ENCODE peak calls at places on chromosomes 2 and 18, in ten cellular contexts. B is IMR-90; Q is stimulated activated CD4-positive, alpha-beta T cell treated with anti-CD3 and anti-CD28 coated beads, Interleukin-1b, Interleukin-23, amount 100 ng/mL, for 24 hours; Y is RWPE1; F is fibroblast of mammary gland; W is neural progenitor cell; G is stimulated activated naive CD4-positive, alpha-beta T cell; P is heart left ventricle; Z is NCI-H2171 treated with DMSO at 0.1 percent for 48 hours; K is astrocyte. N is an unnamed sample.

GRCh38 chr2:148282201-148282600 is 261.3 kb downstream of the MBD5 start:
- DNase-seq in B (peak), Q (no peak), Y (no peak), F (peak), W (no peak), G (no peak), P (no peak), Z (no peak), K (peak), N (no peak)

GRCh38 chr2:143231257-143231650 is 102.0 kb downstream of the ARHGAP15 start:
- DNase-seq in B (no peak), Q (no peak), Y (no peak), F (no peak), W (no peak), G (no peak), P (no peak), Z (no peak), K (peak), N (no peak)

GRCh38 chr2:147551331-147551730 is 293.5 kb upstream of the ACVR2A start:
- DNase-seq in B (no peak), Q (no peak), Y (no peak), F (peak), W (no peak), G (no peak), P (no peak), Z (no peak), K (no peak), N (no peak)

GRCh38 chr2:9757430-9758287 is 85.6 kb upstream of the TAF1B start:
- DNase-seq in B (peak), Q (no peak), Y (no peak), F (no peak), W (peak), G (no peak), P (peak), Z (peak), K (peak), N (no peak)

GRCh38 chr2:218028562-218029348 is 26.0 kb upstream of the TNS1 start:
- DNase-seq in B (no peak), Q (no peak), Y (no peak), F (no peak), W (no peak), G (no peak), P (no peak), Z (no peak), K (no peak), N (no peak)

GRCh38 chr2:128732976-128733431 is 414.3 kb upstream of the HS6ST1 start:
- DNase-seq in B (peak), Q (no peak), Y (peak), F (peak), W (no peak), G (no peak), P (no peak), Z (peak), K (peak), N (no peak)

GRCh38 chr2:172438064-172438421 is 10.7 kb downstream of the ITGA6 start:
- DNase-seq in B (peak), Q (peak), Y (no peak), F (peak), W (no peak), G (no peak), P (no peak), Z (no peak), K (no peak), N (no peak)

GRCh38 chr2:200968162-200968561 is 4.7 kb upstream of the ORC2 start:
- DNase-seq in B (no peak), Q (no peak), Y (no peak), F (no peak), W (no peak), G (no peak), P (no peak), Z (no peak), K (no peak), N (no peak)

GRCh38 chr2:62724886-62725711 is 19.6 kb downstream of the EHBP1 start:
- DNase-seq in B (no peak), Q (no peak), Y (no peak), F (no peak), W (peak), G (no peak), P (peak), Z (no peak), K (no peak), N (peak)

GRCh38 chr18:59470627-59471121 is 111.6 kb upstream of the LMAN1 start:
- DNase-seq in B (no peak), Q (no peak), Y (no peak), F (no peak), W (no peak), G (no peak), P (peak), Z (no peak), K (no peak), N (no peak)

GRCh38 chr2:8333177-8333831 is 348.6 kb upstream of the ID2 start:
- DNase-seq in B (no peak), Q (no peak), Y (no peak), F (no peak), W (no peak), G (no peak), P (no peak), Z (no peak), K (no peak), N (no peak)

GRCh38 chr2:178542161-178542560 is 61.9 kb downstream of the PLEKHA3 start:
- DNase-seq in B (no peak), Q (no peak), Y (no peak), F (no peak), W (no peak), G (no peak), P (no peak), Z (no peak), K (no peak), N (no peak)

GRCh38 chr2:26558271-26559043 is 80.5 kb upstream of the OTOF start:
- DNase-seq in B (no peak), Q (no peak), Y (no peak), F (no peak), W (peak), G (no peak), P (no peak), Z (no peak), K (peak), N (no peak)

GRCh38 chr2:75246441-75247167 is 47.3 kb upstream of the TACR1 start:
- DNase-seq in B (peak), Q (no peak), Y (no peak), F (no peak), W (no peak), G (no peak), P (no peak), Z (no peak), K (peak), N (no peak)

GRCh38 chr2:39871291-39871761 is 92.3 kb upstream of the THUMPD2 start:
- DNase-seq in B (peak), Q (no peak), Y (peak), F (peak), W (peak), G (no peak), P (no peak), Z (peak), K (peak), N (no peak)

GRCh38 chr2:219273887-219274391 is 5.2 kb upstream of the DNAJB2 start:
- DNase-seq in B (no peak), Q (no peak), Y (peak), F (no peak), W (no peak), G (no peak), P (no peak), Z (no peak), K (peak), N (no peak)

GRCh38 chr18:79516441-79516931 is 120.8 kb downstream of the NFATC1 start:
- DNase-seq in B (no peak), Q (no peak), Y (no peak), F (no peak), W (no peak), G (peak), P (no peak), Z (no peak), K (no peak), N (peak)

GRCh38 chr2:175166216-175166824 is 1.7 kb downstream of the ATF2 start:
- DNase-seq in B (no peak), Q (no peak), Y (no peak), F (no peak), W (no peak), G (no peak), P (no peak), Z (no peak), K (no peak), N (no peak)

GRCh38 chr2:210459925-210460862 is 16.4 kb downstream of the LANCL1 start:
- DNase-seq in B (no peak), Q (no peak), Y (no peak), F (no peak), W (no peak), G (no peak), P (no peak), Z (no peak), K (no peak), N (no peak)

GRCh38 chr2:237625777-237626176 is 1.6 kb upstream of the LRRFIP1 start:
- DNase-seq in B (no peak), Q (no peak), Y (no peak), F (no peak), W (no peak), G (no peak), P (no peak), Z (no peak), K (no peak), N (no peak)

GRCh38 chr2:106516436-106516835 is 29.3 kb downstream of the CD8B2 start:
- DNase-seq in B (no peak), Q (no peak), Y (no peak), F (no peak), W (no peak), G (no peak), P (no peak), Z (no peak), K (no peak), N (no peak)

GRCh38 chr2:72895154-72895553 is 7.9 kb downstream of the SPR start:
- DNase-seq in B (no peak), Q (no peak), Y (no peak), F (no peak), W (no peak), G (no peak), P (no peak), Z (no peak), K (no peak), N (no peak)

GRCh38 chr2:72602095-72602494 is 223.7 kb downstream of the EXOC6B start:
- DNase-seq in B (no peak), Q (no peak), Y (no peak), F (no peak), W (no peak), G (no peak), P (no peak), Z (no peak), K (no peak), N (no peak)

GRCh38 chr18:57898506-57899124 is 95.5 kb upstream of the ATP8B1 start:
- DNase-seq in B (peak), Q (no peak), Y (no peak), F (peak), W (no peak), G (no peak), P (no peak), Z (peak), K (peak), N (no peak)

GRCh38 chr2:232411901-232412629 is 5.4 kb downstream of the ALPG start:
- DNase-seq in B (no peak), Q (no peak), Y (no peak), F (no peak), W (no peak), G (no peak), P (no peak), Z (no peak), K (no peak), N (no peak)

GRCh38 chr2:4791488-4791887 is 900.7 kb upstream of the SOX11 start:
- DNase-seq in B (no peak), Q (no peak), Y (no peak), F (no peak), W (no peak), G (no peak), P (no peak), Z (no peak), K (no peak), N (no peak)